ENCODE peak calls at places on chromosomes 6 and 20, in four cellular contexts. Y is H9, Z is neuronal stem cell, F is mesenchymal stem cell. M is an unnamed sample.

GRCh38 chr6:3965071-3965718 is 113.7 kb downstream of the FAM217A start:
- DNase-seq in Y (no peak), Z (no peak), F (no peak), M (no peak)

GRCh38 chr6:45421700-45422540 is 44.2 kb upstream of the SUPT3H start:
- DNase-seq in Y (peak), Z (peak), F (peak), M (peak)

GRCh38 chr6:82906951-82907350 is 158.7 kb downstream of the UBE3D start:
- DNase-seq in Y (no peak), Z (no peak), F (peak), M (no peak)

GRCh38 chr6:159700970-159701369 is 7.9 kb upstream of the SOD2 start:
- DNase-seq in Y (no peak), Z (no peak), F (no peak), M (no peak)

GRCh38 chr6:16562498-16562897 is 198.8 kb downstream of the ATXN1 start:
- DNase-seq in Y (no peak), Z (no peak), F (peak), M (no peak)

GRCh38 chr6:170583736-170584180 is 679 bp downstream of the PDCD2 start:
- DNase-seq in Y (no peak), Z (peak), F (no peak), M (no peak)

GRCh38 chr20:56924976-56925695 is 296.0 kb downstream of the TFAP2C start:
- DNase-seq in Y (peak), Z (peak), F (peak), M (no peak)

GRCh38 chr6:163367388-163368183 is 46.9 kb upstream of the QKI start:
- DNase-seq in Y (no peak), Z (no peak), F (no peak), M (no peak)

GRCh38 chr6:43093361-43094289 is 17.5 kb downstream of the PTK7 start:
- DNase-seq in Y (peak), Z (no peak), F (peak), M (peak)

GRCh38 chr6:5998741-5999687 is 7.7 kb downstream of the NRN1 start:
- DNase-seq in Y (peak), Z (no peak), F (no peak), M (no peak)

GRCh38 chr6:55046869-55047422 is 127.4 kb upstream of the HCRTR2 start:
- DNase-seq in Y (no peak), Z (no peak), F (no peak), M (no peak)

GRCh38 chr6:170575250-170575649 is 9.2 kb downstream of the PDCD2 start:
- DNase-seq in Y (no peak), Z (no peak), F (peak), M (no peak)

GRCh38 chr20:59630526-59630925 is 26.2 kb downstream of the PHACTR3 start:
- DNase-seq in Y (no peak), Z (no peak), F (no peak), M (no peak)

GRCh38 chr6:158050107-158050735 is 68.6 kb downstream of the SYNJ2 start:
- DNase-seq in Y (peak), Z (no peak), F (no peak), M (no peak)

GRCh38 chr20:2691663-2692035 is 931 bp upstream of the EBF4 start:
- DNase-seq in Y (no peak), Z (no peak), F (no peak), M (no peak)

GRCh38 chr20:17626217-17627007 is 55.6 kb downstream of the RRBP1 start:
- DNase-seq in Y (no peak), Z (no peak), F (no peak), M (no peak)

GRCh38 chr20:63934271-63935068 is 21.7 kb downstream of the UCKL1 start:
- DNase-seq in Y (no peak), Z (no peak), F (no peak), M (peak)

DNA sequence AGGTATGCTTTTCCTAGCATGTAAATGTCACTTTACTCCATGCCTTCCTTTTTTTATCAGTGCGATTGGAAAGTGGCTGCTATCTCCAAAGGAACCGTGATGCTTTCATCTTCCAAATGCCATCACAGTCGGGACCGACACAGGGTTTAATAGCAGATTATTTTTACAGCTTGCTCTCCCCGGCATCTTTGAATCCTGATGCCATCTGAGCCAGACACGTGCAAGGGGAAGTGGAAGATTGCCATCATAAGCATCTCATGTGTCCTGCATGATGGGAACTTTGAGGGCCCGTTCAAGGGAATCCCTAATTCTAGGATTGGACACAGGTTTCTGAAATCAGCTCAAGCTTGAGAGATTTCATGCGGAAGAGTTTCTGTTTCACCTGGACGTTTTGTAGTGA is 253.4 kb upstream of the KCNG1 start:
- DNase-seq in Y (no peak), Z (no peak), F (no peak), M (no peak)
- H2BK120ac ChIP-seq in Y (no peak), Z (no peak), F (no peak), M (no peak)

GRCh38 chr20:62475819-62476073 is at the start of gene GATA5:
- DNase-seq in Y (no peak), Z (no peak), F (no peak), M (no peak)
- H3K9ac ChIP-seq in Y (no peak), Z (peak), F (no peak), M (no peak)

GRCh38 chr20:38804243-38804642 is 1.3 kb upstream of the PPP1R16B start:
- DNase-seq in Y (no peak), Z (no peak), F (no peak), M (no peak)
- H3K4me2 ChIP-seq in Y (no peak), Z (no peak), F (no peak), M (no peak)

DNA sequence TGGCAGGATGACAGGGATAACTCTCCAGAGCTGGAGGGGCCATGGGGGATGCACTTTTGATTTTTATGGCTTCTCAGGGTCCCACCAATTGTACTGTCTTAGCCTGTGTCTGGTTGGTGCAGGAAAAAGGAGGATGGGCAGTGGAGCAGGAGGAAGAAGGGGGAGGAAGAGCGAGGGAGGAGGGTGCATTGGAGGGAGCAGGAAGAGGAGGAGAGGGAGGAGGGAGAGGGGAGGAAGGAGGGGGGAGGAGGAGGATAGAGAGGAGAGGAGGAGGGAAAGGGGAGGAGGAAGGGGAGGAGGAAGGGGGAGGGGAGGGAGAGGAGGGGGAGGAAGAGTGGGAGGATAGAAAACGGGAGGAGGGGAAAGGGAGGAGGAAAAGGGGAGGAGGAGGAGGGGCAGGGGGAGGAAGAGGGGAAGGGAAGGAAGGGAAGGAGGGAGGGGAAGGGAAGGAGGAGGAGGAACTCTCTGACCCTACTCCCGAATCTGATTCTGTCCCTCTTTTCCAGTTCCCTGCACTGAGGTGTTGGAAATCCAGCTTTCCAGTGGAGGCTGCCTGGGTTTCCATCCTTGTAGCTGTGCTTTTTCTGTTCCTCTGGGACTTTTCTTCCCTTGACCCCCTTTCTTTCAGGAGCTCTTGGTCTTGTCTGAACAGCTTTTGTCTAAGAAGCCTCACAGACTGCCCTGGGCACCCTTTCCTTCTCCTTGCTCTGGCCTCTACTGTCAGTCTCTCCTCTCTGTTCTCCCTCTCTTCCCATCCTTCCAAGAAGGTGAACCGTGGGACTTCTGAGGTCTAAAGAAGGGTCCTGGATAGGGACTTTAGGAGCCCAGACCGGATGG is 149.4 kb downstream of the DHX35 start:
- DNase-seq in Y (no peak), Z (no peak), F (no peak), M (no peak)
- H2BK120ac ChIP-seq in Y (no peak), Z (no peak), F (no peak), M (no peak)

GRCh38 chr6:11593096-11593495 is 55.5 kb downstream of the TMEM170B start:
- DNase-seq in Y (no peak), Z (no peak), F (no peak), M (peak)

GRCh38 chr6:11595903-11596302 is 58.4 kb downstream of the TMEM170B start:
- DNase-seq in Y (no peak), Z (no peak), F (no peak), M (peak)

GRCh38 chr6:11598687-11599086 is 61.1 kb downstream of the TMEM170B start:
- DNase-seq in Y (no peak), Z (no peak), F (no peak), M (peak)

GRCh38 chr6:11600251-11600650 is 62.7 kb downstream of the TMEM170B start:
- DNase-seq in Y (no peak), Z (no peak), F (no peak), M (no peak)

DNA sequence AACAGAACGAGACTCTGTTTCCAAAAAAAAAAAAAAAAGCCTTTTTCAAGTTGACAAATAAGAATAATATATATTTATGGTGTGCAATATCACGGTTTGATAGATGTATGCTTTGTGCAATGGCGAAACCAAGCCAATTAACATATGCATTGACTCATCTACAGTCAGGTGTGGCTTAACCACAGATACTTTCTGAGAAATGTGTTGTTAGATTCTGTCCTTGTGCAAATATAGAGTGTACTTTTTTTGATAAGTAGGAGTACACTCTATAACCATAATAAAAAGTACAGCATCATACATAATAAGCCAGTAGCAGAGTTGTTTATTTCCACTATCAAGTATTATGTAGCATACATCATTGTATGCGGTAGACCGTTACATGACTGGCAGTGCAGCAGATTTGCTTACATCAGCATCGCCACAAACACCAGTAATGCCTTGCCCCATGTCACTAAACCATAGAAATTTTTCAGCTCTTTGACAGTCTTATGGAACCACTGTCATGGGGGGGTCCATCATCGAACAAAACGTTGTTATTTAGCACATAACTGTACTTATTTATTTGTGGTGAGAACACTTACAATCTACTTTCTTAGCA is 59.2 kb downstream of the TMEM170B start:
- DNase-seq in Y (no peak), Z (no peak), F (no peak), M (no peak)
- H3K9ac ChIP-seq in Y (no peak), Z (no peak), F (no peak), M (no peak)

GRCh38 chr6:122714059-122714458 is 65.5 kb upstream of the FABP7 start:
- DNase-seq in Y (no peak), Z (no peak), F (no peak), M (no peak)

GRCh38 chr6:122717350-122717749 is 62.2 kb upstream of the FABP7 start:
- DNase-seq in Y (no peak), Z (peak), F (peak), M (no peak)

GRCh38 chr6:122718616-122719015 is 60.9 kb upstream of the FABP7 start:
- DNase-seq in Y (no peak), Z (no peak), F (no peak), M (no peak)

GRCh38 chr6:122712864-122713612 is 66.5 kb upstream of the FABP7 start:
- DNase-seq in Y (no peak), Z (no peak), F (peak), M (no peak)

DNA sequence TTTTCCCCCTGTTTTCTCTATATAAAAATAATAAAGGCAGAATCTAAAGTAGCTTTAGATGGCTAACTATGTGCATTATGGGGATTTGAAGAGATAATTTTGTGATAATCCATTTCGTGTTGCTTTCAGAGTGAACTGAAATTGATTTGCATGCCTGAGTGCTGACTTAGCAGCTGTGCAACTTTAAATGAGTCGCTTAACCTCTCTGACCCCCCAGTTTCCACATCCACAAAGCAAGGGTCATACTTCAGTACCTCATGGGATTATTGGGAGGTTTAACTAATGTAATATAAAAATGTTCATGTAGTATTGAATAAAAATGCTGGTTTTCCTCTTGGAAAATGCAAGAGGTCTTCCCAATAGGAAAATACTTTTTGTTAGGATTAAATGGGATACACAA is 63.8 kb upstream of the FABP7 start:
- DNase-seq in Y (no peak), Z (no peak), F (peak), M (no peak)
- H3K4me2 ChIP-seq in Y (no peak), Z (no peak), F (no peak), M (no peak)